ENCODE peak calls at places on chromosomes 3 and 15, in ten cellular contexts. V is NCI-H2029; B is COR-L47; Y is HuH-7; A is Kasumi-1; R is activated naive CD8-positive, alpha-beta T cell treated with anti-CD3 and anti-CD28 coated beads for 36 hours; I is T-cell; P is cardiac muscle cell; X is activated CD4-positive, alpha-beta T cell treated with anti-CD3 and anti-CD28 coated beads, Interleukin-2, amount 50 U/mL, for 48 hours; J is Right ventricle myocardium superior. L is an unnamed sample.

GRCh38 chr3:144127014-144127413 is 155.4 kb downstream of the DIPK2A start:
- DNase-seq in R (no peak), X (no peak), I (no peak), J (no peak), A (no peak), P (no peak), Y (no peak), V (no peak), B (no peak), L (no peak)

GRCh38 chr3:57822686-57823085 is 66.6 kb downstream of the SLMAP start:
- DNase-seq in Y (no peak), A (no peak), B (no peak), X (no peak), V (no peak), R (no peak), P (no peak), I (no peak), J (no peak), L (no peak)

GRCh38 chr3:134308350-134308891 is 57.8 kb upstream of the RYK start:
- DNase-seq in X (peak), P (peak), A (peak), B (peak), Y (peak), R (peak), I (peak), J (peak), V (peak), L (peak)

GRCh38 chr3:40588406-40588805 is 63.6 kb downstream of the ZNF621 start:
- DNase-seq in X (no peak), J (no peak), I (no peak), V (no peak), P (no peak), A (no peak), B (no peak), R (no peak), Y (peak), L (no peak)

GRCh38 chr3:137171834-137172603 is 214.2 kb downstream of the IL20RB start:
- DNase-seq in X (no peak), R (no peak), Y (no peak), J (no peak), B (no peak), A (no peak), P (no peak), V (no peak), I (no peak), L (no peak)

GRCh38 chr3:183449791-183450190 is 21.4 kb upstream of the MCF2L2 start:
- DNase-seq in R (no peak), J (no peak), X (no peak), P (no peak), B (no peak), A (no peak), V (no peak), Y (no peak), I (no peak), L (no peak)

GRCh38 chr15:62110000-62110851 is 43.4 kb downstream of the C2CD4A start:
- DNase-seq in X (no peak), J (peak), V (no peak), R (no peak), I (no peak), B (peak), P (no peak), A (no peak), Y (no peak), L (no peak)

GRCh38 chr3:56590814-56591213 is 33.8 kb downstream of the CCDC66 start:
- DNase-seq in Y (no peak), X (no peak), R (no peak), A (no peak), B (no peak), P (no peak), V (no peak), I (no peak), J (no peak), L (no peak)

GRCh38 chr3:115245437-115245836 is 98.3 kb upstream of the ZBTB20 start:
- DNase-seq in I (no peak), J (no peak), X (no peak), R (no peak), Y (no peak), P (no peak), B (no peak), V (no peak), A (no peak), L (no peak)

GRCh38 chr3:137612293-137612692 is 151.8 kb upstream of the SOX14 start:
- DNase-seq in V (no peak), P (peak), J (no peak), I (no peak), A (no peak), X (no peak), B (no peak), R (no peak), Y (no peak), L (no peak)

GRCh38 chr3:12198301-12198700 is 39.6 kb upstream of the TIMP4 start:
- DNase-seq in Y (no peak), A (no peak), P (no peak), J (no peak), R (no peak), B (no peak), V (no peak), I (no peak), X (no peak), L (no peak)

GRCh38 chr15:85063088-85063487 is 81.4 kb downstream of the PDE8A start:
- DNase-seq in V (no peak), R (no peak), Y (no peak), B (no peak), I (no peak), A (no peak), P (no peak), J (no peak), X (no peak), L (no peak)

L was measured in dorsolateral prefrontal cortex.